ENCODE peak calls at places on chromosomes 2 and 18, in seven cellular contexts. One of them, this sample, is unnamed. For H3K4me1, the result is how much of the 10 kb centered on the place peaks cover.

GRCh38 chr2:204885747-204886146 is 340.5 kb downstream of the PARD3B start:
- DNase-seq in HCT116: no peak
- DNase-seq in SK-N-SH: no peak
- DNase-seq in HepG2: peak
- DNase-seq in K562: peak
- DNase-seq in GM12878: no peak
- DNase-seq in H1: no peak
- DNase-seq in this sample: no peak

GRCh38 chr2:9281145-9281544 is 74.5 kb downstream of the ASAP2 start:
- DNase-seq in HCT116: no peak
- DNase-seq in SK-N-SH: no peak
- DNase-seq in HepG2: no peak
- DNase-seq in K562: no peak
- DNase-seq in GM12878: no peak
- DNase-seq in H1: no peak
- DNase-seq in this sample: no peak

GRCh38 chr2:170770008-170770303 is 222 bp upstream of the ERICH2 start:
- DNase-seq in HCT116: no peak
- DNase-seq in SK-N-SH: no peak
- DNase-seq in HepG2: no peak
- DNase-seq in K562: no peak
- DNase-seq in GM12878: no peak
- DNase-seq in H1: no peak
- DNase-seq in this sample: no peak

GRCh38 chr2:102788880-102789250 is 27.0 kb downstream of the TMEM182 start:
- DNase-seq in HCT116: no peak
- DNase-seq in SK-N-SH: no peak
- DNase-seq in HepG2: no peak
- DNase-seq in K562: no peak
- DNase-seq in GM12878: no peak
- DNase-seq in H1: no peak
- DNase-seq in this sample: no peak

GRCh38 chr2:150832686-150833085 is 345.2 kb upstream of the RND3 start:
- DNase-seq in HCT116: no peak
- DNase-seq in SK-N-SH: no peak
- DNase-seq in HepG2: no peak
- DNase-seq in K562: no peak
- DNase-seq in GM12878: no peak
- DNase-seq in H1: no peak
- DNase-seq in this sample: no peak

GRCh38 chr2:73414651-73415050 is 29.0 kb downstream of the ALMS1 start:
- DNase-seq in HCT116: no peak
- DNase-seq in SK-N-SH: no peak
- DNase-seq in HepG2: no peak
- DNase-seq in K562: no peak
- DNase-seq in GM12878: no peak
- DNase-seq in H1: no peak
- DNase-seq in this sample: no peak

GRCh38 chr2:122634261-122634660 is 878.8 kb downstream of the TSN start:
- DNase-seq in HCT116: no peak
- DNase-seq in SK-N-SH: no peak
- DNase-seq in HepG2: no peak
- DNase-seq in K562: no peak
- DNase-seq in GM12878: no peak
- DNase-seq in H1: no peak
- DNase-seq in this sample: peak

GRCh38 chr2:120722603-120723421 is 12.9 kb upstream of the GLI2 start:
- DNase-seq in HCT116: no peak
- DNase-seq in SK-N-SH: no peak
- DNase-seq in HepG2: peak
- DNase-seq in K562: no peak
- DNase-seq in GM12878: no peak
- DNase-seq in H1: no peak
- DNase-seq in this sample: no peak

GRCh38 chr2:119421304-119421703 is 10.3 kb upstream of the TMEM37 start:
- DNase-seq in HCT116: no peak
- DNase-seq in SK-N-SH: no peak
- DNase-seq in HepG2: no peak
- DNase-seq in K562: no peak
- DNase-seq in GM12878: no peak
- DNase-seq in H1: no peak
- DNase-seq in this sample: no peak

GRCh38 chr2:226763320-226763719 is 36.3 kb downstream of the IRS1 start:
- DNase-seq in HCT116: no peak
- DNase-seq in SK-N-SH: no peak
- DNase-seq in HepG2: no peak
- DNase-seq in K562: no peak
- DNase-seq in GM12878: no peak
- DNase-seq in H1: no peak
- DNase-seq in this sample: no peak

GRCh38 chr2:88117976-88118375 is 9.9 kb downstream of the FABP1 start:
- DNase-seq in HCT116: no peak
- DNase-seq in SK-N-SH: no peak
- DNase-seq in HepG2: no peak
- DNase-seq in K562: no peak
- DNase-seq in GM12878: no peak
- DNase-seq in H1: no peak
- DNase-seq in this sample: no peak

GRCh38 chr2:143934913-143935310 is 585.0 kb downstream of the ZEB2 start:
- DNase-seq in HCT116: no peak
- DNase-seq in SK-N-SH: no peak
- DNase-seq in HepG2: no peak
- DNase-seq in K562: no peak
- DNase-seq in GM12878: no peak
- DNase-seq in H1: no peak
- DNase-seq in this sample: no peak

GRCh38 chr2:11073251-11073650 is 82.0 kb upstream of the SLC66A3 start:
- DNase-seq in HCT116: peak
- DNase-seq in SK-N-SH: peak
- DNase-seq in HepG2: peak
- DNase-seq in K562: peak
- DNase-seq in GM12878: no peak
- DNase-seq in H1: peak
- DNase-seq in this sample: no peak

GRCh38 chr2:39153312-39153711 is 32.5 kb upstream of the SOS1 start:
- DNase-seq in HCT116: no peak
- DNase-seq in SK-N-SH: no peak
- DNase-seq in HepG2: no peak
- DNase-seq in K562: no peak
- DNase-seq in GM12878: no peak
- DNase-seq in H1: no peak
- DNase-seq in this sample: no peak

GRCh38 chr2:45184606-45185005 is 175.4 kb upstream of the SIX2 start:
- DNase-seq in HCT116: peak
- DNase-seq in SK-N-SH: no peak
- DNase-seq in HepG2: no peak
- DNase-seq in K562: no peak
- DNase-seq in GM12878: no peak
- DNase-seq in H1: no peak
- DNase-seq in this sample: no peak

GRCh38 chr2:7736646-7737305 is 819.6 kb downstream of the RNF144A start:
- DNase-seq in HCT116: no peak
- DNase-seq in SK-N-SH: no peak
- DNase-seq in HepG2: no peak
- DNase-seq in K562: no peak
- DNase-seq in GM12878: no peak
- DNase-seq in H1: no peak
- DNase-seq in this sample: no peak

DNA sequence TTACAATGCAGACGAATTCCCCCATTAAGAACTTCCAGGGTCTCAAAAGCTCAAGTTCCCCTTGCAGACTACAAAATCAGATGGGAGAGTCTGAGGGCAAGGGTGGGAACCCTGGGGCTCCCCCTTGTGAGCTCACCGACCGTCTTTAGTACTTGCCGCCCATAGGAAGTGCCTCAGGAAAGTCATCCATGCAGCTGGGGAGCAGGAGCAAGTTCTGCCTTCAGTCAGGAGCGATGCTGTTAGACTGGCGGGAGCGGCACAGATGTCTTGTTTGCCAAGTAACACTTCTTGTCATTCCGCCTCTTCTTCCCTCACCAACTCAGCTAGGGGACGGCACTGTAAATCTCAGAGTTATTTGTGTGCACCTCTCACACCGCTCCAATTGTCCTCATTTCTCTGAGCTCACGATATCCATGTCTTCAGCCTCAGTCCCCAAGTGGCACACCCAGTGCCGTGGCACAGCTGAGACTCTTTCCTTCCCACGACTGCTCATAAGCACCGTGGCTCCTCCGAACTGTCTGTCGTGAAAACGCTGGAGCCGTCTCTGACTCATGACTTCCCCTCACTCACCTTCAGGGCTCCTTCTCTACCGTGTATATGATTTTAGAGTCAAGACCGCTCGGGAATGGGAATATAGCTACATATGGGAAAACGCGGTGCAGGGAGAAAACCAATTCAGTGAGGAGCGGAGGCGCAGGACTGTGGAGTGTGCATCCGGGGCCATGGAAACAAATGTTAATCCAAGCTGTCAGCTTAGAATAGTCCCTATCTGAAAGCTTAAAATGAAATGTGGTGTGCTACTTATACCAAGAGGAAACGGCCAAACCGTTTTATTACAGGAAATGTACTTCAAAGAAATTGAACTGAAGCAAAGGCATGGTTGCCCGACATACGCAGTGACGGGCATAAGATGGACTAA is 34.0 kb downstream of the UXS1 start:
- DNase-seq in HCT116: no peak
- DNase-seq in SK-N-SH: no peak
- DNase-seq in HepG2: no peak
- DNase-seq in K562: no peak
- DNase-seq in GM12878: no peak
- DNase-seq in H1: no peak
- DNase-seq in this sample: no peak
- H3K27ac ChIP-seq in HCT116: no peak
- H3K27ac ChIP-seq in SK-N-SH: no peak
- H3K27ac ChIP-seq in HepG2: no peak
- H3K27ac ChIP-seq in K562: no peak
- H3K27ac ChIP-seq in GM12878: peak
- H3K27ac ChIP-seq in H1: no peak
- H3K27ac ChIP-seq in this sample: no peak

DNA sequence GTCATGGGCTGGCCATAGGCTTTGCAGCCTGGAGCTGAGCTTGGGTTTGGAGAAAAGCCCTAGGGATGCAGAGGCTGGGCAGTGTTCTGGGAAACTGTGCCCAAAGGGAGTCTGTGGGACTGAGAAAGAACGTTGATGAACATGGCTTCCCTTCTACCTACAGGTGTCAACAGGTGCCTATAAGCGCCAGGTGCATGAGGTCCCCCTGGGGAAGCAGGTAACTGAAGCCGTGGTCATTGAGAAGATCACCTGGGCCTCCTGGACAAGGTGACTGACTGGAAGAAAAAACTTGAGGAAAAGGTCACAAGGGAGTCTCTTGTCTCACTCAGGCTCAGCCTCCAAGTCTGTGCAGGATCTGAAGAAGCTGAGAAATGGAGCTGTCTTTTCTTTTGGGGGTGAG is 83.4 kb downstream of the RTN4 start:
- DNase-seq in HCT116: no peak
- DNase-seq in SK-N-SH: no peak
- DNase-seq in HepG2: no peak
- DNase-seq in K562: no peak
- DNase-seq in GM12878: no peak
- DNase-seq in H1: no peak
- DNase-seq in this sample: no peak
- TF ChIP-seq SIN3A in HCT116: no peak
- TF ChIP-seq SIN3A in SK-N-SH: no peak
- TF ChIP-seq SIN3A in HepG2: no peak
- TF ChIP-seq SIN3A in K562: no peak
- TF ChIP-seq SIN3A in GM12878: no peak
- TF ChIP-seq SIN3A in H1: no peak
- TF ChIP-seq SIN3A in this sample: no peak

DNA sequence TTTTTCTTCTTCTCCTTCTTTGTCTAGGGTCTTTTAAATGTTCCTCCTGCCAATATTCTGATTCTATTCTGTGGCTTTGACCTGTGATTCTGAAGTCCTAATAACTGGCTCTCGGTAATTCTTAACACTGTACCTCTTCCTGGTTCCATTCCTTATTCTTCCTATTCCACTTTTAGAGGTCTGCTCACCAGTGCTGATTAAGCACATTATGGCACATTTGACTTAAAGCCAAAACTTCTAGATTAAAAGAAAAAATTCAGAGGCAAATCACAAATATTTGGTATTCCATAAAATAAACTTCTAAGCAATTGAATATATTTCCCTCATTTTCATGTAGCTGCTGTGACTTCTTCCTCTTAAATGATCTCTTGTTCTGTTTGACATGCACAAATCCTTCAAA is 47.5 kb downstream of the NXPH2 start:
- DNase-seq in HCT116: no peak
- DNase-seq in SK-N-SH: no peak
- DNase-seq in HepG2: no peak
- DNase-seq in K562: no peak
- DNase-seq in GM12878: no peak
- DNase-seq in H1: no peak
- DNase-seq in this sample: no peak
- H3K4me1 ChIP-seq in HCT116: under half
- H3K4me1 ChIP-seq in SK-N-SH: under half
- H3K4me1 ChIP-seq in HepG2: under half
- H3K4me1 ChIP-seq in K562: under half
- H3K4me1 ChIP-seq in GM12878: under half
- H3K4me1 ChIP-seq in H1: under half
- H3K4me1 ChIP-seq in this sample: under half

GRCh38 chr18:49837889-49838288 is 24.6 kb upstream of the ACAA2 start:
- DNase-seq in HCT116: no peak
- DNase-seq in SK-N-SH: no peak
- DNase-seq in HepG2: peak
- DNase-seq in K562: no peak
- DNase-seq in GM12878: no peak
- DNase-seq in H1: no peak
- DNase-seq in this sample: no peak

GRCh38 chr18:49838381-49838780 is 25.0 kb upstream of the ACAA2 start:
- DNase-seq in HCT116: no peak
- DNase-seq in SK-N-SH: no peak
- DNase-seq in HepG2: no peak
- DNase-seq in K562: no peak
- DNase-seq in GM12878: no peak
- DNase-seq in H1: no peak
- DNase-seq in this sample: no peak

GRCh38 chr18:49835405-49835804 is 22.1 kb upstream of the ACAA2 start:
- DNase-seq in HCT116: no peak
- DNase-seq in SK-N-SH: no peak
- DNase-seq in HepG2: peak
- DNase-seq in K562: no peak
- DNase-seq in GM12878: no peak
- DNase-seq in H1: no peak
- DNase-seq in this sample: no peak

GRCh38 chr18:49841236-49842217 is 28.2 kb upstream of the ACAA2 start:
- DNase-seq in HCT116: no peak
- DNase-seq in SK-N-SH: no peak
- DNase-seq in HepG2: no peak
- DNase-seq in K562: no peak
- DNase-seq in GM12878: no peak
- DNase-seq in H1: no peak
- DNase-seq in this sample: no peak

DNA sequence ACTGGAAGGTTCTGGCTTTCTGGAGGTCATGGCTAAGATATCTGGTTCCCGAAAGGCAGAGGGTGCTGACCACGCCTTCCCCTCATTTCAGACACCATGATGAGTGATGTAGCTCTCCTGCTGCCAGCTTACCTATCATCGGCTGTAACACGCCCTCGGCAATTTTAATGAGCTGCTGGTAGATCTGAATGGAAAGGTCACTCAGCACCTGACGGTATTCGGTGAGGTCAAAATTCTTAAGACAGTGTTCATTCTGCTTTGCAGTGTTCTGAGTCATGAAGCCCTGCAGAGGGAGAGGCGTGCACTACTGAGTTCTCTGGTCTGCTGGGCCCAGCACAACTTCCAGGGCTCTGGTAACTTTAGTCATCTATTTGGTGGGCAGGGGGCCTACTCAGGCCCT is 25.7 kb upstream of the ACAA2 start:
- DNase-seq in HCT116: peak
- DNase-seq in SK-N-SH: no peak
- DNase-seq in HepG2: no peak
- DNase-seq in K562: no peak
- DNase-seq in GM12878: no peak
- DNase-seq in H1: no peak
- DNase-seq in this sample: no peak
- H3K27ac ChIP-seq in HCT116: no peak
- H3K27ac ChIP-seq in SK-N-SH: no peak
- H3K27ac ChIP-seq in HepG2: no peak
- H3K27ac ChIP-seq in K562: no peak
- H3K27ac ChIP-seq in GM12878: no peak
- H3K27ac ChIP-seq in H1: no peak
- H3K27ac ChIP-seq in this sample: no peak